ENCODE peak calls at places on chromosome 18, in five cellular contexts. N, W, A, F and C are unnamed samples.

GRCh38 chr18:71899707-71900483 is 644.2 kb downstream of the CBLN2 start:
- DNase-seq in N (no peak), W (no peak), F (no peak), A (no peak), C (no peak)

GRCh38 chr18:34977787-34978532 is 63.3 kb upstream of the MAPRE2 start:
- DNase-seq in W (peak; percentile 55), F (peak; percentile 48), N (no peak), A (no peak), C (peak; percentile 33)

GRCh38 chr18:48934708-48935432 is 15.9 kb downstream of the SMAD7 start:
- DNase-seq in W (no peak), F (peak; percentile 83), N (no peak), A (no peak), C (peak; percentile 75)

GRCh38 chr18:2236232-2236631 is 335.1 kb downstream of the METTL4 start:
- DNase-seq in W (no peak), A (no peak), F (no peak), N (no peak), C (no peak)

GRCh38 chr18:10559566-10560456 is 34.0 kb downstream of the NAPG start:
- DNase-seq in W (no peak), N (no peak), A (no peak), F (peak; percentile 64), C (peak; percentile 69)

GRCh38 chr18:49819768-49820662 is 6.7 kb upstream of the ACAA2 start:
- DNase-seq in F (peak; percentile 55), A (no peak), N (no peak), W (peak; percentile 59), C (no peak)

GRCh38 chr18:57004366-57005121 is 142.3 kb upstream of the BOD1L2 start:
- DNase-seq in N (no peak), W (no peak), A (no peak), F (peak; percentile 72), C (peak; percentile 54)

GRCh38 chr18:63079114-63079513 is 240.5 kb downstream of the BCL2 start:
- DNase-seq in N (no peak), F (peak; percentile 73), W (no peak), A (peak; percentile 7), C (no peak)

GRCh38 chr18:31227497-31228229 is 65.0 kb upstream of the DSC1 start:
- DNase-seq in A (no peak), W (no peak), N (no peak), F (no peak), C (no peak)

GRCh38 chr18:49020129-49020528 is 69.4 kb upstream of the SMAD7 start:
- DNase-seq in N (no peak), W (no peak), F (no peak), A (no peak), C (peak; percentile 31)

GRCh38 chr18:31229829-31230228 is 67.2 kb upstream of the DSC1 start:
- DNase-seq in W (no peak), N (no peak), F (no peak), A (no peak), C (no peak)

GRCh38 chr18:505483-506122 is 5.1 kb upstream of the COLEC12 start:
- DNase-seq in N (no peak), W (no peak), F (peak; percentile 38), A (no peak), C (peak; percentile 52)

GRCh38 chr18:9827856-9828793 is 57.6 kb upstream of the TXNDC2 start:
- DNase-seq in A (peak; percentile 97), W (peak; percentile 65), N (peak; percentile 96), F (no peak), C (no peak)

GRCh38 chr18:28086530-28087172 is 90.3 kb downstream of the CDH2 start:
- DNase-seq in N (peak; percentile 58), W (no peak), A (no peak), F (no peak), C (no peak)

GRCh38 chr18:49811151-49811938 is 2.0 kb downstream of the ACAA2 start:
- DNase-seq in A (no peak), W (no peak), F (no peak), N (no peak), C (no peak)

GRCh38 chr18:23828426-23828825 is 139.2 kb downstream of the LAMA3 start:
- DNase-seq in W (no peak), F (peak; percentile 71), A (peak; percentile 67), N (peak; percentile 37), C (peak; percentile 52)

GRCh38 chr18:76490701-76491171 is 4.3 kb downstream of the ZNF516 start:
- DNase-seq in A (no peak), W (peak; percentile 59), N (no peak), F (peak; percentile 58), C (peak; percentile 63)

GRCh38 chr18:3584266-3584665 is 134.3 kb downstream of the TGIF1 start:
- DNase-seq in F (no peak), W (no peak), N (no peak), A (no peak), C (no peak)

GRCh38 chr18:8778824-8779223 is 73.5 kb downstream of the MTCL1 start:
- DNase-seq in A (no peak), N (no peak), W (no peak), F (no peak), C (no peak)

GRCh38 chr18:50775207-50775606 is 44.6 kb downstream of the MRO start:
- DNase-seq in W (no peak), F (no peak), A (no peak), N (no peak), C (no peak)

GRCh38 chr18:21194871-21195771 is 46.9 kb upstream of the GREB1L start:
- DNase-seq in N (peak; percentile 35), F (peak; percentile 32), W (no peak), A (peak; percentile 79), C (peak; percentile 44)

GRCh38 chr18:35143615-35144596 is 96.9 kb upstream of the ZNF397 start:
- DNase-seq in N (peak; percentile 46), A (peak; percentile 32), W (peak; percentile 54), F (peak; percentile 36), C (peak; percentile 45)

GRCh38 chr18:38751897-38752296 is 1186.3 kb upstream of the CELF4 start:
- DNase-seq in A (no peak), W (no peak), F (peak; percentile 52), N (no peak), C (no peak)

GRCh38 chr18:62715829-62716678 is 713 bp downstream of the PHLPP1 start:
- DNase-seq in W (peak; percentile 64), F (peak; percentile 90), N (no peak), A (peak; percentile 16), C (peak; percentile 73)

GRCh38 chr18:23588836-23589560 is 2.7 kb upstream of the NPC1 start:
- DNase-seq in N (no peak), W (no peak), A (no peak), F (no peak), C (no peak)

GRCh38 chr18:2325933-2326332 is 245.4 kb downstream of the METTL4 start:
- DNase-seq in A (no peak), F (no peak), W (no peak), N (no peak), C (no peak)

GRCh38 chr18:44911773-44912172 is 231.1 kb downstream of the SETBP1 start:
- DNase-seq in A (no peak), F (peak; percentile 48), N (no peak), W (no peak), C (no peak)

DNA sequence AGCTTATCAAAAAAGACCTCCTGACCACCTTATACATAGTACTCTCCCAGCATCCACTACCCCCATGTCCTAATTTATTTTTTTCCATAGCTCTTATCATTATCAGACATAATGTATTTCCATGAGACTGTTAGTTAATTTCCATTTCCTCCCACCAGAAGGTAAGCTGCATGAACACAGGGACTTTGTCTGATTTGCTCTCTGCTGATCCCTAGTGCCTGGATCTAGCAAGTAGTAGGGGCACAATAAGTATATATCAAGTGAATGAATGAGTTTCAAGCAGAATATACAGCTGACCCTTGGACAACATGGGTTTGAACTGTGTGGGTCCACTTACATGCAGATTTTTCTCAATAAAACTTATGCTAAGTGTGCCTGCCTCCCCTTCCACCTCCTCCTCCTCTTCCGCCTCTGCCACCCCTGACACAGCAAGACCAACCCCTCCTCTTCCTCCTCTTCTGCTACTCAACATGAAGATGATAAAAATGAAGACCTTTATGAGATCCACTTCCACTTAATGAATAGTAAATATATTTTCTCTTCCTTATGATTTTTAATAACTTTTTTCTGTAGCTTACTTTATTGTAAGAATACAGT is 53.8 kb downstream of the CTAGE1 start:
- DNase-seq in W (no peak), N (no peak), A (no peak), F (no peak), C (no peak)
- TF ChIP-seq CTCF in W (peak; percentile 28), N (peak; percentile 33), A (peak; percentile 19), F (no peak), C (no peak)

DNA sequence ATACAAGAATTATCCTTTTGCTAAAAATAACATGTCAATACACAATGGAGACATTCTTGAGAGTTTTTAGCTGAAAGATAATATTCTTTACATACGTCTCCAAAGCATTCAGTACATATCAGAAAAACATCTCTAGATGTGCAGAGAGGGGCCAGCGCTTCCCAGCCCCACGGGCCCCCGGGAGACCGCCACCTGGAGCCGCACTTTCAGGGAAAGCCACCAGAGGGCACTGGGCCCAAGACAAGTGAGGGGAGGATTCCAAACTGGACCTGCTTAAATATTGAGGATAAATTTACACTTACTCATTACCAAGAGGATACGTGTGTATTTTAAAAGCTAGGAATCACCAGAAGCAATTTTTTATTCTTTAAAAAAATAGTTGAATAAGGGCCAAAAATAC is 499.5 kb downstream of the GALR1 start:
- DNase-seq in W (no peak), A (no peak), N (no peak), F (no peak), C (no peak)
- TF ChIP-seq CTCF in W (no peak), A (peak; percentile 43), N (peak; percentile 19), F (peak; percentile 47), C (peak; percentile 23)

GRCh38 chr18:40179647-40180175 is 1775.3 kb upstream of the PIK3C3 start:
- DNase-seq in F (no peak), W (no peak), A (no peak), N (no peak), C (no peak)
- TF ChIP-seq CTCF in F (no peak), W (no peak), A (no peak), N (no peak), C (no peak)

DNA sequence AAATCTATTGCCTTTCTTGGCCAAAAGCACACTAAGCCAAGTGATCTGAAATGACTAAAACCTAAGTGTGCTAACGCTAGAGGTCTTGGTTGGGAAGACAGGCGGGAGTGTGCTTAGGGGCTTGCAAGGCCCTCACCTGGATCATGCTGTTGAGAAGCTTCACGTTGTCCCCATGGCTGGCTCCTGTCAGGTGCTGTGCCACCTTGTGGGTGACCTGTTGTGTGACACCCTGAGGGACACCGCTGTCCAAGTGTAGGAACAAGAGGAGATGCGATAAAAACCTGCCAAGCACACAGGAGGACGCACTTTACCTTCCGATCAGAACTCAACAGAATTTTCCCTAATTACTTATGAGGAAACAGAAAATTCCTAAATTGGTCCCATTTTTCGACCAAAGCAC is 50.8 kb downstream of the EPG5 start:
- DNase-seq in F (peak; percentile 16), N (no peak), W (no peak), A (no peak), C (no peak)
- TF ChIP-seq CTCF in F (peak; percentile 8), N (no peak), W (no peak), A (peak; percentile 56), C (no peak)